ENCODE peak calls at places on chromosomes 7 and 10, in nine cellular contexts. M is GM23338, S is mammary epithelial cell, U is Caco-2, I is epithelial cell of esophagus, A is suprapubic skin, J is IMR-90, X is cardiac fibroblast, Z is lower lobe of right lung. C is an unnamed sample.

GRCh38 chr7:2820508-2820934 is 23.6 kb downstream of the GNA12 start:
- DNase-seq in M (no peak), S (peak; percentile 96), U (peak; percentile 39), I (peak; percentile 92), A (peak; percentile 90), J (peak; percentile 97), X (peak; percentile 97), Z (peak; percentile 81), C (peak; percentile 86)

GRCh38 chr10:5293691-5294550 is 70.8 kb upstream of the UCN3 start:
- DNase-seq in M (peak; percentile 95), S (peak; percentile 32), U (peak; percentile 69), I (peak; percentile 92), A (no peak), J (peak; percentile 33), X (peak; percentile 44), Z (peak; percentile 85), C (no peak)

GRCh38 chr7:140456627-140457051 is 22.7 kb downstream of the MKRN1 start:
- DNase-seq in M (no peak), S (no peak), U (no peak), I (peak; percentile 41), A (no peak), J (no peak), X (no peak), Z (no peak), C (peak; percentile 41)

GRCh38 chr7:57426629-57427003 is 23.4 kb upstream of the ZNF716 start:
- DNase-seq in M (no peak), S (no peak), U (no peak), I (no peak), A (no peak), J (no peak), X (no peak), Z (no peak), C (no peak)

GRCh38 chr7:121081327-121081936 is 92.9 kb downstream of the CPED1 start:
- DNase-seq in M (peak; percentile 70), S (peak; percentile 67), U (peak; percentile 52), I (peak; percentile 73), A (no peak), J (peak; percentile 85), X (peak; percentile 84), Z (no peak), C (peak; percentile 52)

GRCh38 chr7:79050592-79050991 is 402.9 kb downstream of the MAGI2 start:
- DNase-seq in M (no peak), S (peak; percentile 78), U (no peak), I (peak; percentile 82), A (no peak), J (peak; percentile 73), X (peak; percentile 44), Z (no peak), C (no peak)

GRCh38 chr10:86956841-86957448 is 470 bp downstream of the MMRN2 start:
- DNase-seq in M (no peak), S (no peak), U (no peak), I (no peak), A (no peak), J (no peak), X (no peak), Z (peak; percentile 16), C (no peak)

GRCh38 chr10:24381235-24382010 is 172.5 kb downstream of the KIAA1217 start:
- DNase-seq in M (no peak), S (peak; percentile 24), U (no peak), I (peak; percentile 44), A (no peak), J (no peak), X (no peak), Z (no peak), C (no peak)

GRCh38 chr10:103676058-103676785 is 179.2 kb downstream of the SH3PXD2A start:
- DNase-seq in M (no peak), S (peak; percentile 49), U (peak; percentile 78), I (peak; percentile 78), A (peak; percentile 92), J (peak; percentile 34), X (peak; percentile 90), Z (no peak), C (no peak)

GRCh38 chr7:130152270-130153141 is 52.7 kb downstream of the TMEM209 start:
- DNase-seq in M (no peak), S (no peak), U (no peak), I (no peak), A (no peak), J (peak; percentile 17), X (peak; percentile 49), Z (no peak), C (no peak)

GRCh38 chr10:33137356-33138007 is 179.5 kb upstream of the ITGB1 start:
- DNase-seq in M (no peak), S (peak; percentile 53), U (no peak), I (no peak), A (no peak), J (no peak), X (no peak), Z (no peak), C (no peak)

GRCh38 chr10:125038637-125039036 is 96.7 kb downstream of the ZRANB1 start:
- DNase-seq in M (peak; percentile 67), S (no peak), U (peak; percentile 47), I (peak; percentile 50), A (no peak), J (no peak), X (no peak), Z (peak; percentile 74), C (no peak)

GRCh38 chr10:98963608-98964007 is 272.0 kb downstream of the HPSE2 start:
- DNase-seq in M (no peak), S (peak; percentile 16), U (no peak), I (no peak), A (no peak), J (peak; percentile 53), X (no peak), Z (no peak), C (no peak)

DNA sequence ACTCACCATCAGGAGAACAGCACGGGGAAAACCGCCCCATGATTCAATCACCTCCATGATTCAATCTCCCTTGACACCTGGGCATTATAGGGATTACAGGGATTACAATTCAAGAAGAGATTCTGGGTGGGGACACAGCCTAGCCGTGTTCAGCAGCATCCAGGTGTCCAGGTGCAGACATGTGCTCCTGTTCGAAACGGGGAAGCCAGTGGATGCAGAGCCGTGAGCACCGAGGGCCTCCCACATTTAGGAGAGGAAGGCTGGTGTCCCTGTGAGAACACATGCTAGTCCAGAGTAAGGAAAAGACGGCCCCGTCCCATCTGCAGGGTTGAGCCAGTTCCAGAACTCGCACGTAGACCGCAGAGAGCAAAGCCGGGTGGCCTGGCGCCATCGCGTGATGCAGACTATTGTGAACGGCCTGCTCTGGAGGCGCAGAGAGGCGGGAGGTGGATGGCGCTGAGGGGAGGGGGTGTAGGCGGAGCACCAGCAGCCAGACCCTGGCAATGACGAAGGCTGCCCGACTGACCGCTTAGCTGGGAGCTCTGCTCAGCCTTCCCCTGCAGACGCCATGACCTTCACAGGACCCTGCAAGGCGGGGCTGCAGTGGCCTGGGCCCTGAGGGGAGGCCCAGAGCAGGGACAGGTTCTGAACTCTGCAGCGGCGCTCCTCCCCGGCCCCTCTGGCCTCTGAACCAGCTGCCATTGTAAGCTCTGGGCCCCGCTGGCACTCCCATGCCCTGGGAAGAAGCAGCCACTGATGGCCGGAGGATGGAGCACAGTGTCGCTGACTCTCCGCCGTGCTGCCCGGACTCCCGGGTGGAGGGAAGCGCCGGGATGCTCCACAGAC is 141.6 kb upstream of the TCERG1L start:
- DNase-seq in M (peak; percentile 62), S (no peak), U (no peak), I (no peak), A (no peak), J (no peak), X (no peak), Z (no peak), C (no peak)
- H3K4me3 ChIP-seq in M (peak overlapping the region; percentile 50), S (no peak overlapping the region), U (no peak overlapping the region), I (no peak overlapping the region), A (peak overlapping the region; percentile 26), J (no peak overlapping the region), X (no peak overlapping the region), Z (peak overlapping the region; percentile 32), C (no peak overlapping the region)

GRCh38 chr10:109863775-109864174 is 59.5 kb downstream of the XPNPEP1 start:
- DNase-seq in M (no peak), S (no peak), U (no peak), I (no peak), A (no peak), J (no peak), X (no peak), Z (no peak), C (no peak)

GRCh38 chr10:109862738-109863137 is 60.6 kb downstream of the XPNPEP1 start:
- DNase-seq in M (no peak), S (no peak), U (no peak), I (no peak), A (no peak), J (no peak), X (no peak), Z (no peak), C (no peak)

GRCh38 chr10:109866995-109867635 is 56.2 kb downstream of the XPNPEP1 start:
- DNase-seq in M (no peak), S (no peak), U (no peak), I (no peak), A (no peak), J (peak; percentile 24), X (peak; percentile 20), Z (no peak), C (peak; percentile 71)

GRCh38 chr10:109871476-109871875 is 51.8 kb downstream of the XPNPEP1 start:
- DNase-seq in M (no peak), S (no peak), U (no peak), I (no peak), A (no peak), J (no peak), X (no peak), Z (no peak), C (no peak)

DNA sequence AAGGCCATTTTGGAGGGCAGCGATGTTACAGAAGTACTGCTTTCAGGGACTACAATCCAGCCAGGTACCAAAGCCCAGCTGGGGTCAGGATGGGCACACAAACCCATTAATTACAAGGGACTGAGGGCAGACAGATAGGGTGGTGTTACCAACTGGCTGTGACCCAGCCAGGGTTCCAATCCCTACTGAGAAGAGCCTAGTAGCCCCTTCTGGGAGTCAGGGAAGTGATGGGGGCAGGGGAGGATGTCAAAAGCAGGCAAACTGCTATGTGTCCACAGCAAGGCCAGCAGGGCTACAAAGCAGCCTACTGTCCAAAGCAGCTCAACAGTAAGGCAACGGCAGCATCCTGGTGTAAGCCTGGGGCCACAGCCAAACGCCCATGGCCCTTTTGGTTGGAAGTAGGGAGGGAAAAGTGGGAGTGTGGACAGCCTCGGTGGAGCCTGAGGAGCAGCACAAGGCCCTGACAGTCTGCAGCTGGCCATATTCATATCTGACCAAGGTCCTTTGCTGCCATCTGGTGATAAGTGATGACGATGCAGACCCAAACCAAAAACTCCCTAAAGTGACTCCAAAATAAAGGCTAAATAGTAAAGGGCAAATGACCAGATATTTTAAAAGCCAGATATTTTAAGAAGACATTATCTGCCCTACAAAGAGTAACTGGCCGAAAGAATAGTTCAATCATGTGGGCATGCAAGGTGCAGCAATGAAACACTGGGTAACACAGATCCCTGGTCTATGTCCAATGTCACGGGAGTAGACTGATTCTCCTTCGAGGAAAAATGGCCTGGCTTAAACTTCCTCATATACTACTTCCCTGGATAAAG is 56.9 kb downstream of the XPNPEP1 start:
- DNase-seq in M (peak; percentile 52), S (no peak), U (peak; percentile 15), I (no peak), A (no peak), J (peak; percentile 16), X (peak; percentile 49), Z (no peak), C (no peak)
- TF ChIP-seq CTCF in M (peak; percentile 63), S (peak; percentile 28), U (peak; percentile 28), I (peak; percentile 39), A (no peak), J (peak; percentile 35), X (peak; percentile 28), Z (peak; percentile 25), C (peak; percentile 47)

GRCh38 chr10:100182908-100183307 is 2.9 kb downstream of the ERLIN1 start:
- DNase-seq in M (no peak), S (no peak), U (no peak), I (no peak), A (no peak), J (no peak), X (no peak), Z (no peak), C (no peak)
- H3K4me3 ChIP-seq in M (no peak overlapping the region), S (no peak overlapping the region), U (no peak overlapping the region), I (no peak overlapping the region), A (no peak overlapping the region), J (no peak overlapping the region), X (no peak overlapping the region), Z (no peak overlapping the region), C (no peak overlapping the region)

GRCh38 chr10:77636286-77636966 is 1.2 kb downstream of the KCNMA1 start:
- DNase-seq in M (peak; percentile 58), S (no peak), U (no peak), I (no peak), A (no peak), J (no peak), X (no peak), Z (no peak), C (no peak)
- TF ChIP-seq CTCF in M (peak; percentile 22), S (no peak), U (no peak), I (no peak), A (no peak), J (no peak), X (peak; percentile 21), Z (no peak), C (peak; percentile 15)